ENCODE peak calls at places on chromosomes 11 and 22, in nine cellular contexts. Z is HepG2; O is GM23248; E is Caco-2; F is right lobe of liver; I is CD4-positive, CD25-positive, alpha-beta regulatory T cell; S is CD4-positive, alpha-beta memory T cell; J is kidney; B is fibroblast of lung. A is an unnamed sample. For H3K4me1, the result is how much of the 10 kb centered on the place peaks cover.

GRCh38 chr11:71501071-71501985 is 25.7 kb upstream of the KRTAP5-7 start:
- DNase-seq in Z (no peak), O (no peak), J (no peak), F (no peak), I (no peak), S (no peak), E (no peak), B (no peak), A (no peak)

GRCh38 chr11:3808846-3809623 is 675 bp downstream of the PGAP2 start:
- DNase-seq in S (peak), F (peak), B (peak), E (peak), J (no peak), I (peak), Z (peak), O (peak), A (peak)

GRCh38 chr22:19419086-19419463 is 12.5 kb downstream of the HIRA start:
- DNase-seq in F (peak), Z (no peak), O (no peak), S (no peak), B (no peak), J (no peak), E (no peak), I (no peak), A (no peak)

GRCh38 chr11:19506803-19507466 is 205.7 kb upstream of the NAV2 start:
- DNase-seq in S (no peak), O (no peak), F (peak), I (no peak), E (no peak), B (no peak), Z (no peak), J (no peak), A (no peak)

GRCh38 chr11:104151404-104152204 is 12.3 kb downstream of the PDGFD start:
- DNase-seq in Z (no peak), J (no peak), O (peak), B (peak), S (no peak), E (no peak), I (no peak), F (no peak), A (peak)

GRCh38 chr11:44030276-44030932 is 17.4 kb upstream of the ACCSL start:
- DNase-seq in F (no peak), J (no peak), I (no peak), O (peak), S (no peak), Z (no peak), E (no peak), B (peak), A (peak)

GRCh38 chr11:1853376-1854131 is 670 bp downstream of the LSP1 start:
- DNase-seq in O (no peak), Z (no peak), S (no peak), B (no peak), E (no peak), F (no peak), I (no peak), J (peak), A (no peak)

GRCh38 chr22:39920134-39920743 is 19.4 kb downstream of the GRAP2 start:
- DNase-seq in E (no peak), S (no peak), B (no peak), I (peak), F (no peak), O (no peak), J (no peak), Z (no peak), A (no peak)

GRCh38 chr11:4683020-4683419 is 14.6 kb downstream of the OR51E2 start:
- DNase-seq in F (no peak), I (no peak), B (no peak), S (no peak), Z (no peak), E (no peak), J (no peak), O (peak), A (no peak)

GRCh38 chr11:41115066-41115465 is 344.4 kb downstream of the LRRC4C start:
- DNase-seq in J (no peak), S (no peak), O (no peak), I (no peak), B (no peak), Z (no peak), F (no peak), E (no peak), A (no peak)

GRCh38 chr22:36399473-36399780 is 11.7 kb upstream of the MYH9 start:
- DNase-seq in S (no peak), J (no peak), I (no peak), O (no peak), Z (no peak), F (no peak), B (no peak), E (no peak), A (no peak)

GRCh38 chr11:45336136-45336535 is 50.0 kb upstream of the SYT13 start:
- DNase-seq in I (no peak), O (no peak), F (no peak), S (no peak), Z (no peak), B (no peak), J (no peak), E (no peak), A (no peak)

GRCh38 chr22:20652582-20652981 is 121.3 kb upstream of the SERPIND1 start:
- DNase-seq in O (no peak), I (no peak), B (no peak), J (no peak), S (no peak), Z (no peak), E (no peak), F (no peak), A (no peak)

GRCh38 chr11:66363805-66364535 is 7.6 kb downstream of the SLC29A2 start:
- DNase-seq in F (peak), I (peak), E (peak), Z (no peak), B (no peak), O (no peak), J (no peak), S (peak), A (no peak)

GRCh38 chr22:29477919-29478318 is 2.1 kb upstream of the NEFH start:
- DNase-seq in B (no peak), S (no peak), I (no peak), O (no peak), E (no peak), J (no peak), F (no peak), Z (no peak), A (no peak)

GRCh38 chr11:34214961-34215805 is 109.8 kb downstream of the NAT10 start:
- DNase-seq in S (no peak), J (no peak), Z (no peak), O (peak), B (peak), F (no peak), I (no peak), E (no peak), A (no peak)

GRCh38 chr11:113675565-113675964 is 30.5 kb downstream of the TMPRSS5 start:
- DNase-seq in E (no peak), O (peak), B (no peak), I (no peak), S (no peak), F (no peak), Z (no peak), J (no peak), A (peak)

GRCh38 chr11:103420593-103420992 is 311.4 kb downstream of the DYNC2H1 start:
- DNase-seq in J (no peak), F (no peak), Z (no peak), S (no peak), O (peak), I (no peak), B (no peak), E (no peak), A (no peak)

GRCh38 chr22:25623851-25624250 is 59.4 kb downstream of the GRK3 start:
- DNase-seq in E (no peak), F (no peak), I (no peak), Z (no peak), O (no peak), S (no peak), J (no peak), B (no peak), A (no peak)
- H3K4me3 ChIP-seq in E (no peak), F (no peak), I (no peak), Z (no peak), O (no peak), S (no peak), J (no peak), B (no peak), A (no peak)

DNA sequence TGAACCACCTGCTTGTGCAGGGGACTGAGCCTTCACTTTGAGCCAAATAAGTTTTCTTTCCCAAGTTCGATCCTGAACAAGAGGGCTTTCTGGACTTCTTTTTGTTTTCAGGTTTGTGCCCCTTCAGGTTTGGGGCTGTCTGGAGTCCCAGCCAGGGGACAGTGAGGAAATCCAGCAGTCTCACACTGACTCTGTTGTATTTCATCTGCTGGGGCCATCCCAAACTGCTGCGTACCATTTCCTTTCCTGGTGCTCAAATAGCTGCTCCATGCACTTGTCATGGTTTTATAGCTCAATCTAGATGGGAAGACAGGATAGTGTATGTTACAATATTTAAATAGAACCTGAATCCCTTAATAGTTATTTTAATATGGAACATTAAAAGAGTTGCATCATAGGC is 66.3 kb upstream of the IGLL5 start:
- DNase-seq in S (no peak), B (no peak), E (no peak), I (no peak), J (no peak), F (no peak), Z (no peak), O (no peak), A (no peak)
- H3K4me1 ChIP-seq in S (half or more), B (under half), E (under half), I (half or more), J (under half), F (under half), Z (under half), O (under half), A (under half)

DNA sequence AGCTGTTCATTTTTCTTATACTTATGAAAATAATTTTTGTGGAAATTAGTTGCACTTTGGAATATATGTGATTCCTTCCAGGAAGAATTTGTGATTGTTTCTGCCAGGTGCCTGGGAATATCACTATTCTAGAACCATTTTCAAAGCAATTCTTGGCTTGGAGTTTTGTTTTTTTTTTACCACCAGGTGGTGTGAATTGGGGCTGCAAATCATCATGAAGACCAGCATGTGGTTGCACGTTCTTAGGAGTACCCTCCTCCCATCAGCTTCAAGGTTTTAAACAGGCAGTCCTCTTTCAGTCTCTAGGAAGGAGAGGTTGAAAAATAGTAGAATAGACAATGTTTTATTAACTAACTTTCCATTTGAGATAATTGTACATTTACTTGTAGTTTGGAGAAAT is 25.9 kb downstream of the USP47 start:
- DNase-seq in S (no peak), F (no peak), I (no peak), B (no peak), Z (no peak), J (no peak), E (no peak), O (no peak), A (no peak)
- H3K4me3 ChIP-seq in S (no peak), F (no peak), I (no peak), B (no peak), Z (no peak), J (no peak), E (no peak), O (no peak), A (no peak)

GRCh38 chr11:577611-577894 is 1.3 kb downstream of the PHRF1 start:
- DNase-seq in E (no peak), Z (no peak), O (no peak), I (no peak), S (no peak), F (no peak), B (no peak), J (no peak), A (no peak)

GRCh38 chr11:575324-575995 is 810 bp upstream of the PHRF1 start:
- DNase-seq in F (no peak), E (peak), S (no peak), I (no peak), O (peak), Z (peak), J (no peak), B (no peak), A (no peak)

GRCh38 chr11:574632-575323 is 1.5 kb upstream of the PHRF1 start:
- DNase-seq in I (no peak), O (peak), J (peak), B (no peak), E (no peak), S (peak), F (no peak), Z (no peak), A (peak)

GRCh38 chr11:576791-577610 is 731 bp downstream of the PHRF1 start:
- DNase-seq in Z (no peak), S (no peak), B (peak), J (peak), F (peak), I (no peak), O (peak), E (no peak), A (no peak)

GRCh38 chr11:575996-576756 is at the start of gene PHRF1:
- DNase-seq in F (peak), E (peak), Z (peak), O (peak), J (peak), B (peak), I (peak), S (peak), A (peak)
- H3K4me1 ChIP-seq in F (under half), E (under half), Z (half or more), O (under half), J (under half), B (under half), I (under half), S (half or more), A (under half)

GRCh38 chr11:10897150-10897549 is 39.3 kb upstream of the ZBED5 start:
- DNase-seq in J (no peak), Z (no peak), B (no peak), I (no peak), E (no peak), O (no peak), S (no peak), F (no peak), A (peak)

GRCh38 chr11:10900686-10901415 is 43.0 kb upstream of the ZBED5 start:
- DNase-seq in J (no peak), E (no peak), B (peak), F (no peak), O (peak), Z (no peak), I (no peak), S (no peak), A (peak)

GRCh38 chr11:10898763-10899541 is 41.1 kb upstream of the ZBED5 start:
- DNase-seq in E (no peak), I (no peak), F (no peak), O (no peak), Z (no peak), J (no peak), B (no peak), S (no peak), A (peak)

GRCh38 chr11:10898003-10898762 is 40.3 kb upstream of the ZBED5 start:
- DNase-seq in Z (no peak), B (no peak), E (no peak), S (no peak), I (no peak), F (no peak), O (no peak), J (no peak), A (no peak)

GRCh38 chr11:10899542-10899830 is 41.6 kb upstream of the ZBED5 start:
- DNase-seq in F (no peak), B (peak), O (no peak), S (no peak), Z (no peak), E (no peak), J (peak), I (no peak), A (no peak)
- H3K4me3 ChIP-seq in F (no peak), B (no peak), O (peak), S (no peak), Z (peak), E (no peak), J (no peak), I (no peak), A (no peak)

GRCh38 chr22:37563153-37564081 is 3.1 kb downstream of the CDC42EP1 start:
- DNase-seq in S (no peak), O (peak), I (no peak), E (peak), B (peak), F (no peak), J (peak), Z (peak), A (peak)
- H3K4me1 ChIP-seq in S (under half), O (under half), I (under half), E (half or more), B (under half), F (under half), J (under half), Z (half or more), A (under half)

DNA sequence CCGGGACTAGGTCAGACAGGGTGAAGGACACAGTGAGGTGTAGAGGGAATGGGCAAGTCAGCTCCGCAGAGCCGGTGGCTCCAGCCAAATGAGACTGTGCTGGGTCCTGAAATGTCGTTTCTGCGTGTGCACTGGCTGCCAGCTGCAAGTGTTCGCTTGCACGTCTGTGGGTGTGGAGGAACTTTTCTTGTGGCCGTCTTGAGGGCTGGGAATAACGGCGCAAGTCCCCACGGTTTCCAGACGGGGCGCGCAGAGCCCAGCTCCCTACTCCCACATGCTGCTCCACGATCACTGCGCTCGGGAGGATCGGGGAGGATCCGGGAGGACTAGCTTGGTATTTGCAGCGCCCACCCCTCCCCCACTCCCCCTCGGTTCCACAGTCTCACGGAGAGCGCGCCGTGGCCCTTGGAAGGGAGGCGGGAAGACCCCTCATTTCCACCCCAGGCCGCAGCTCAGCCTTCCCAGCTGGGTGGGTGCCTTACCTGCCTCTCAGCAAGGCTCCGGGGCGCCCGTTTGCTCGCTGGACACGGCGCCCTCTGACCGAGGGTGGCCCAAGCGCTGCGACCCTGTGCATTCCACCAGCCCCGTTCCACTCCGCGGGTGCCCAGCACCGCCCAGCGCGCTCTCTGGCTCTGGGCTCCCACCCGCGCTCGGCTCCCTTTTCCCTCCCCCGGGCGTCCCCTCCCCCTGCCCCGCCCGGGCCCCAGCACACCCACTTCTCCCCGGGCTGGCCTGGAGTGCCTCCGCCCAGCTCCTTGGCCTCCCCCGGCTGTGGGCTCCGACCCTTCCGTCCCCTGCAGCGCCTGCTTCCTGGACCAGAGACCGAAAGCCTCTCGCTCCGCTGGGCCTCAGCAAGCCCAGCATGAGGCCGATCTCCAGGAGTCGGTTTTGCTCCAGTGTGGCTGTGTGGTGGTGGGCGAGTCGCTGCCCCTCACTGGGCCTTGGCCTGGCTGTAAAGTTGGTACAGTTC is at the start of gene KCNE3:
- DNase-seq in F (peak), I (no peak), Z (no peak), S (no peak), B (peak), O (peak), J (peak), E (peak), A (peak)
- H3K4me3 ChIP-seq in F (peak), I (no peak), Z (no peak), S (no peak), B (peak), O (peak), J (peak), E (peak), A (peak)

GRCh38 chr22:49764151-49764581 is 63.5 kb downstream of the BRD1 start:
- DNase-seq in I (no peak), B (no peak), J (peak), Z (no peak), S (no peak), E (no peak), O (peak), F (peak), A (no peak)
- H3K4me1 ChIP-seq in I (under half), B (under half), J (under half), Z (under half), S (under half), E (under half), O (under half), F (under half), A (under half)